ENCODE peak calls at places on chromosomes 7 and 10, in eight cellular contexts. U is amniotic stem cell; M is Peyer's patch; J is NCI-H1417; X is stimulated activated CD4-positive, alpha-beta T cell treated with anti-CD3 and anti-CD28 coated beads, Interleukin-15, amount 100 ng/mL, for 24 hours; V is stimulated activated CD8-positive, alpha-beta memory T cell treated with anti-CD3 and anti-CD28 coated beads, Interleukin-15, amount 100 ng/mL, for 4 hours; F is activated naive CD4-positive, alpha-beta T cell; B is stromal cell of bone marrow. W is an unnamed sample.

GRCh38 chr7:130446285-130446684 is 5.5 kb upstream of the CEP41 start:
- DNase-seq in U (no peak), M (no peak), J (no peak), X (no peak), V (no peak), F (no peak), B (no peak), W (no peak)

GRCh38 chr7:23350466-23350865 is 51.3 kb downstream of the MALSU1 start:
- DNase-seq in U (no peak), M (no peak), J (no peak), X (no peak), V (no peak), F (no peak), B (no peak), W (no peak)

GRCh38 chr7:21851445-21852043 is 94.2 kb downstream of the CDCA7L start:
- DNase-seq in U (no peak), M (no peak), J (no peak), X (no peak), V (no peak), F (no peak), B (no peak), W (no peak)

GRCh38 chr7:128713794-128714193 is 25.4 kb upstream of the CALU start:
- DNase-seq in U (no peak), M (no peak), J (no peak), X (no peak), V (no peak), F (no peak), B (no peak), W (no peak)

GRCh38 chr10:132539894-132540293 is 2.3 kb downstream of the INPP5A start:
- DNase-seq in U (peak; percentile 60), M (no peak), J (no peak), X (peak; percentile 55), V (no peak), F (no peak), B (peak; percentile 59), W (no peak)

GRCh38 chr7:110830778-110831177 is 260.1 kb upstream of the LRRN3 start:
- DNase-seq in U (no peak), M (no peak), J (no peak), X (no peak), V (no peak), F (no peak), B (no peak), W (no peak)

GRCh38 chr10:98314577-98315284 is 46.7 kb upstream of the LOXL4 start:
- DNase-seq in U (no peak), M (no peak), J (no peak), X (no peak), V (no peak), F (no peak), B (no peak), W (no peak)

GRCh38 chr7:132551928-132552327 is 24.3 kb downstream of the PLXNA4 start:
- DNase-seq in U (no peak), M (no peak), J (no peak), X (no peak), V (no peak), F (no peak), B (no peak), W (no peak)

GRCh38 chr10:96618648-96619047 is 31.8 kb upstream of the TM9SF3 start:
- DNase-seq in U (no peak), M (no peak), J (peak; percentile 59), X (no peak), V (no peak), F (no peak), B (peak; percentile 27), W (no peak)

GRCh38 chr10:133446979-133447378 is 6.8 kb upstream of the SCART1 start:
- DNase-seq in U (no peak), M (no peak), J (no peak), X (no peak), V (no peak), F (no peak), B (no peak), W (no peak)

GRCh38 chr7:22499044-22499443 is 944 bp downstream of the STEAP1B start:
- DNase-seq in U (no peak), M (no peak), J (no peak), X (no peak), V (no peak), F (no peak), B (no peak), W (no peak)

GRCh38 chr10:71344154-71344915 is 25.3 kb downstream of the SLC29A3 start:
- DNase-seq in U (no peak), M (no peak), J (no peak), X (no peak), V (no peak), F (no peak), B (no peak), W (no peak)

GRCh38 chr7:131830681-131831080 is 274.3 kb upstream of the PODXL start:
- DNase-seq in U (no peak), M (no peak), J (no peak), X (no peak), V (no peak), F (no peak), B (no peak), W (no peak)

GRCh38 chr10:81248846-81249245 is 626.1 kb upstream of the NRG3 start:
- DNase-seq in U (no peak), M (no peak), J (no peak), X (no peak), V (no peak), F (no peak), B (no peak), W (no peak)

GRCh38 chr7:4845740-4846142 is 16.1 kb downstream of the PAPOLB start:
- DNase-seq in U (no peak), M (no peak), J (peak; percentile 9), X (no peak), V (no peak), F (no peak), B (no peak), W (peak; percentile 47)

GRCh38 chr10:125137601-125138438 is 22.5 kb downstream of the CTBP2 start:
- DNase-seq in U (no peak), M (peak; percentile 91), J (peak; percentile 69), X (no peak), V (no peak), F (no peak), B (no peak), W (no peak)

GRCh38 chr10:48464871-48465736 is 139.8 kb downstream of the ARHGAP22 start:
- DNase-seq in U (no peak), M (peak; percentile 45), J (no peak), X (no peak), V (no peak), F (no peak), B (no peak), W (no peak)

GRCh38 chr7:138720286-138720685 is 19.1 kb upstream of the SVOPL start:
- DNase-seq in U (no peak), M (no peak), J (no peak), X (no peak), V (no peak), F (no peak), B (no peak), W (no peak)

GRCh38 chr7:38291117-38291647 is 17.7 kb upstream of the TARP start:
- DNase-seq in U (no peak), M (no peak), J (no peak), X (no peak), V (no peak), F (no peak), B (no peak), W (no peak)

GRCh38 chr7:48312151-48312550 is 140.9 kb downstream of the ABCA13 start:
- DNase-seq in U (no peak), M (no peak), J (no peak), X (no peak), V (no peak), F (no peak), B (no peak), W (no peak)

GRCh38 chr7:92466682-92467081 is 11.1 kb downstream of the ERVW-1 start:
- DNase-seq in U (no peak), M (no peak), J (no peak), X (no peak), V (no peak), F (no peak), B (no peak), W (no peak)

GRCh38 chr10:69734797-69735468 is 66.8 kb upstream of the COL13A1 start:
- DNase-seq in U (no peak), M (no peak), J (no peak), X (peak; percentile 40), V (no peak), F (no peak), B (no peak), W (no peak)

GRCh38 chr7:134899729-134900128 is 86.6 kb upstream of the AGBL3 start:
- DNase-seq in U (no peak), M (no peak), J (no peak), X (no peak), V (no peak), F (no peak), B (no peak), W (no peak)

GRCh38 chr7:7105800-7106582 is 76.4 kb upstream of the C1GALT1 start:
- DNase-seq in U (no peak), M (no peak), J (no peak), X (no peak), V (no peak), F (no peak), B (no peak), W (no peak)

GRCh38 chr7:54811925-54812264 is 52.9 kb upstream of the SEC61G start:
- DNase-seq in U (no peak), M (no peak), J (no peak), X (no peak), V (no peak), F (no peak), B (no peak), W (no peak)

GRCh38 chr10:71525721-71526120 is 129.0 kb downstream of the CDH23 start:
- DNase-seq in U (no peak), M (no peak), J (no peak), X (no peak), V (no peak), F (no peak), B (no peak), W (no peak)

GRCh38 chr10:131211556-131211955 is 100.0 kb downstream of the TCERG1L start:
- DNase-seq in U (no peak), M (peak; percentile 18), J (no peak), X (no peak), V (no peak), F (no peak), B (no peak), W (no peak)

GRCh38 chr10:105973252-105973877 is 1191.1 kb downstream of the SORCS1 start:
- DNase-seq in U (no peak), M (no peak), J (no peak), X (no peak), V (no peak), F (no peak), B (no peak), W (no peak)

GRCh38 chr7:134514663-134515062 is 12.7 kb upstream of the AKR1B10 start:
- DNase-seq in U (peak; percentile 20), M (no peak), J (peak; percentile 66), X (peak; percentile 21), V (no peak), F (no peak), B (peak; percentile 64), W (peak; percentile 67)

GRCh38 chr7:115822380-115822779 is 208.2 kb downstream of the TFEC start:
- DNase-seq in U (no peak), M (no peak), J (no peak), X (no peak), V (no peak), F (no peak), B (no peak), W (no peak)

GRCh38 chr7:1978656-1979590 is 253.8 kb downstream of the MAD1L1 start:
- DNase-seq in U (no peak), M (peak; percentile 19), J (no peak), X (no peak), V (no peak), F (no peak), B (no peak), W (no peak)

GRCh38 chr10:625751-626711 is 63.4 kb downstream of the DIP2C start:
- DNase-seq in U (no peak), M (no peak), J (no peak), X (no peak), V (no peak), F (no peak), B (no peak), W (no peak)

GRCh38 chr10:74056081-74056818 is 58.3 kb downstream of the VCL start:
- DNase-seq in U (no peak), M (no peak), J (no peak), X (peak; percentile 44), V (no peak), F (no peak), B (no peak), W (no peak)

GRCh38 chr10:18830277-18830676 is 171.0 kb downstream of the ARL5B start:
- DNase-seq in U (no peak), M (no peak), J (no peak), X (no peak), V (no peak), F (no peak), B (no peak), W (no peak)

W was measured in NCI-H1930.